ENCODE peak calls at places on chromosomes 11 and 22, in four cellular contexts. D, W, M and K are unnamed samples.
A peak's percentile ranks its signal among the peaks of the same experiment; 100 is the strongest.

GRCh38 chr22:41333806-41334205 is 32.5 kb downstream of the ZC3H7B start:
- DNase-seq in D (no peak), M (no peak), W (no peak), K (no peak)

GRCh38 chr11:121606354-121606753 is 153.6 kb upstream of the SORL1-AS1 start:
- DNase-seq in M (no peak), D (no peak), W (no peak), K (no peak)

GRCh38 chr11:33984682-33985389 is 66.7 kb upstream of the CAPRIN1 start:
- DNase-seq in M (no peak), W (no peak), D (no peak), K (no peak)

GRCh38 chr11:556175-556699 is 4.3 kb downstream of the LMNTD2 start:
- DNase-seq in M (no peak), D (no peak), W (no peak), K (no peak)

GRCh38 chr11:72238040-72238450 is 5.9 kb downstream of the PHOX2A start:
- DNase-seq in D (no peak), M (peak; percentile 82), W (no peak), K (no peak)

GRCh38 chr11:121132211-121132976 is 31.4 kb downstream of the TECTA start:
- DNase-seq in M (no peak), D (no peak), W (no peak), K (no peak)

GRCh38 chr11:118003021-118003423 is 16.8 kb downstream of the IL10RA start:
- DNase-seq in M (no peak), W (no peak), D (no peak), K (no peak)

GRCh38 chr11:115784796-115785521 is 280.7 kb upstream of the CADM1 start:
- DNase-seq in W (no peak), D (peak; percentile 41), M (no peak), K (peak; percentile 51)

GRCh38 chr11:99066609-99067008 is 45.9 kb downstream of the CNTN5 start:
- DNase-seq in W (no peak), D (no peak), M (no peak), K (no peak)

GRCh38 chr11:118108513-118108912 is 21.8 kb upstream of the SMIM35 start:
- DNase-seq in W (no peak), D (no peak), M (no peak), K (no peak)

GRCh38 chr11:37504925-37505324 is 906.9 kb upstream of the RAG2 start:
- DNase-seq in M (peak; percentile 61), D (no peak), W (no peak), K (no peak)

GRCh38 chr11:8756201-8756600 is 73.6 kb downstream of the RPL27A start:
- DNase-seq in D (no peak), W (no peak), M (no peak), K (no peak)

GRCh38 chr22:39279170-39279850 is 34.5 kb upstream of the PDGFB start:
- DNase-seq in M (no peak), W (no peak), D (no peak), K (no peak)

GRCh38 chr22:39598017-39598965 is 27.7 kb downstream of the CACNA1I start:
- DNase-seq in M (peak; percentile 86), D (no peak), W (no peak), K (peak; percentile 43)

GRCh38 chr11:10594407-10594806 is 25.9 kb upstream of the LYVE1 start:
- DNase-seq in M (no peak), W (no peak), D (no peak), K (no peak)

GRCh38 chr11:65352783-65353182 is 1.8 kb upstream of the TIGD3 start:
- DNase-seq in W (no peak), M (no peak), D (no peak), K (no peak)

GRCh38 chr22:32558681-32559355 is 84.2 kb downstream of the FBXO7 start:
- DNase-seq in W (no peak), M (peak; percentile 65), D (peak; percentile 59), K (peak; percentile 65)

GRCh38 chr11:10400856-10401255 is 54.2 kb upstream of the AMPD3 start:
- DNase-seq in D (no peak), M (no peak), W (no peak), K (no peak)

GRCh38 chr22:26377170-26377825 is 51.8 kb upstream of the ASPHD2 start:
- DNase-seq in W (no peak), M (no peak), D (no peak), K (no peak)

GRCh38 chr11:112128483-112129121 is 35.3 kb downstream of the IL18 start:
- DNase-seq in M (peak; percentile 40), W (peak; percentile 49), D (peak; percentile 18), K (peak; percentile 18)

GRCh38 chr11:63821411-63821810 is 8.2 kb downstream of the SPINDOC start:
- DNase-seq in M (no peak), D (no peak), W (no peak), K (no peak)

GRCh38 chr22:37419916-37420655 is 7.2 kb downstream of the ELFN2 start:
- DNase-seq in M (peak; percentile 41), D (no peak), W (no peak), K (no peak)

GRCh38 chr11:67006029-67006884 is 16.7 kb upstream of the SYT12 start:
- DNase-seq in M (no peak), D (no peak), W (no peak), K (no peak)

GRCh38 chr11:8261316-8261715 is 2.4 kb downstream of the LMO1 start:
- DNase-seq in M (no peak), D (no peak), W (no peak), K (no peak)

GRCh38 chr11:99522467-99523173 is 501.9 kb downstream of the CNTN5 start:
- DNase-seq in W (no peak), D (no peak), M (no peak), K (no peak)

GRCh38 chr11:85096939-85097338 is 530.2 kb downstream of the DLG2 start:
- DNase-seq in D (no peak), W (no peak), M (no peak), K (no peak)

GRCh38 chr11:100808904-100809491 is 121.9 kb downstream of the ARHGAP42 start:
- DNase-seq in D (no peak), W (peak; percentile 29), M (peak; percentile 23), K (no peak)

GRCh38 chr22:35330258-35330861 is 30.7 kb downstream of the TOM1 start:
- DNase-seq in M (peak; percentile 73), D (peak; percentile 90), W (no peak), K (peak; percentile 85)

GRCh38 chr11:358129-358805 is 11.0 kb upstream of the B4GALNT4 start:
- DNase-seq in D (no peak), M (no peak), W (no peak), K (no peak)

GRCh38 chr22:49672013-49672516 is 155.6 kb downstream of the BRD1 start:
- DNase-seq in W (no peak), M (no peak), D (no peak), K (no peak)

GRCh38 chr22:41511521-41511968 is 32.7 kb downstream of the POLR3H start:
- DNase-seq in D (no peak), M (no peak), W (no peak), K (peak; percentile 63)

GRCh38 chr11:415640-416041 is 842 bp upstream of the SIGIRR start:
- DNase-seq in M (no peak), W (no peak), D (no peak), K (no peak)

GRCh38 chr11:65662247-65662801 is 392 bp downstream of the RELA start:
- DNase-seq in D (no peak), M (no peak), W (no peak), K (no peak)

GRCh38 chr22:38850941-38851849 is 7.4 kb upstream of the NPTXR start:
- DNase-seq in D (no peak), M (peak; percentile 72), W (no peak), K (no peak)

GRCh38 chr11:15975742-15976141 is 380.6 kb downstream of the SOX6 start:
- DNase-seq in M (no peak), D (no peak), W (no peak), K (no peak)

DNA sequence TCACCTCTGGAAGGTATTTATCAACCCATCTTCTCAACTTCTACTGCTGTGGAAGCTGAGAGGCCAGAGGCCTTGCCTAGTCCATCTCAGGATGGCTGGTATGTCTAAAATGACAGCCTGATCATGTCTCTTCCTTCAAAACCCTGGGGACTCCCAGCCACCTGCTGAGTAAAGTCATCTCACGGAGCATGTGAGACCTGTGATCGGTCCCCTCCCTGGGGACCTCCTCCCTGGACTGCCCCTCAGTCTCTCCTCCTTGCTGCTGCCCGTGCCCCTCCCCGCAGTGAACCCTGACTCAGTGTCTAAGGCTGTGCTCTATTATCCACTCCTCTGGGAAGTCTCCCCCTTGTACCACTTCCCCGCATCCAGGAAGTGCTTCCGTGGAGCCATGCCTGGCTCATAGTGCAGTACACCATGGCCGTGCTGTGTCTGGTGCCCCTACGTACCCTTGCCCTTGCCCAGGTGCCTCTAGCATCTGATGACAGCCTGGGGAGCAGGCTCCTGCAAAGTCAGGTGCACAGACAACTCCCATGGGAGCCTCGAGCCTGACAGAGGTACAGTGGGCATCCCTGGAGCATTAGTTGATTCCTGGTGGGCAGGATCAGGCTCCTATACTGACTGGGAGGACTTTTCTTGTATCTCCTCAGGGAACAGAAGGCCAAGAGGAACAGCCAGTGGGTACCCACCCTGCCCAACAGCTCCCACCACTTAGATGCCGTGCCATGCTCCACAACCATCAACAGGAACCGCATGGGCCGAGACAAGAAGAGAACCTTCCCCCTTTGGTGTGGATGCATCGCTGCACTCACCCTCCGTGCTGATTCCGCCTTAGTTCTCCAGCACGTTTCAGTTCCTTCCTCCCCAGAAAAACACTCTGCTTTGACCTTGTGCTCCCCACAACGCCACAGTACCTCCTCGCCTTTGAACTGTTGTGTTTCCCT is 13.8 kb downstream of the SMARCB1 start:
- DNase-seq in D (no peak), W (no peak), M (no peak), K (no peak)
- H3K4me3 ChIP-seq in D (no peak overlapping the region), W (no peak overlapping the region), M (no peak overlapping the region), K (no peak overlapping the region)

DNA sequence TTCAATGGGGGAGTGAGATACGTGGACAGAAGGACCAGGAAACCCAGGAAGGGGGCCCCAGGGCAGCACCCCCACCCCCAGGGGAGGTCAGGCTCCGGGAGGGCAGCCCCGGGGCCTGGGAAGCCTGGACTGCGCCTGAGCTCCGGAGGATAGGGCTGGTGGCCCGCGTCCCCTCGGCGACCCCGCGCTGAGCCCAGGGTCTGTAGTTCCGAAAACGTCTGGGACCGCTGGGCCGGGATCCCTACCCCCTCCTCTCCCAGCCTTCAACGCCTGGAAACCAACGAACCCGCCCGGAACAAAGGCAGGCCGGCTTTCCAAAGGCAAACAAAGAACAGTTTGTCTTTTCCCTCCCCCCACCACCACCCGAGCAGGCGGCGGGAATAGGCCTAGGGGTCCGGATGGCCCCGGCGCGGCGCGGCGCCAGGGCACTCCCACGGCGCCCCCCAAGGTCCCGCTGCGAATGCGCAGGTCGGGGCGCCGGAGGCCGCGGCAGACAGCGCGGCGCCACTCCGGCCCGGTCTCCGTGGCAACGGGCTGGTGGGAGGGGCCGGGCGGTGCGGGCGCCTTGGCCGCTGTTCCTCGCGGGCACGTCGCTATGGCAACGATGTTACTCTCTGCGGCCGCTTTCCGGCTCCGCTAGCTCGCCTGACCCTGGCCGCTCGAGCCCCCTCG is 58.5 kb downstream of the IGLL1 start:
- DNase-seq in M (peak; percentile 98), D (peak; percentile 88), W (peak; percentile 45), K (peak; percentile 92)
- TF ChIP-seq CTCF in M (no peak), D (peak; percentile 22), W (no peak), K (no peak)

GRCh38 chr11:105609341-105609781 is 512 bp upstream of the GRIA4 start:
- DNase-seq in W (no peak), D (no peak), M (peak; percentile 50), K (no peak)
- H3K4me3 ChIP-seq in W (no peak overlapping the region), D (peak overlapping the region; percentile 58), M (no peak overlapping the region), K (no peak overlapping the region)

GRCh38 chr11:12876340-12876739 is 132.8 kb upstream of the RASSF10 start:
- DNase-seq in D (no peak), W (no peak), M (peak; percentile 46), K (no peak)

GRCh38 chr11:12882670-12883069 is 126.4 kb upstream of the RASSF10 start:
- DNase-seq in M (no peak), W (no peak), D (no peak), K (no peak)

GRCh38 chr11:12871788-12872321 is 137.3 kb upstream of the RASSF10 start:
- DNase-seq in D (no peak), W (no peak), M (no peak), K (no peak)

GRCh38 chr11:12880327-12880726 is 128.8 kb upstream of the RASSF10 start:
- DNase-seq in M (no peak), W (no peak), D (no peak), K (no peak)

GRCh38 chr11:12876988-12877387 is 132.1 kb upstream of the RASSF10 start:
- DNase-seq in D (no peak), W (no peak), M (peak; percentile 38), K (no peak)
- TF ChIP-seq CTCF in D (no peak), W (no peak), M (no peak), K (no peak)